ENCODE peak calls at places on chromosomes 7 and 10, in ten cellular contexts. I is lower lobe of right lung, N is RWPE1, Q is thoracic aorta, T is ascending aorta, X is neural progenitor cell, O is uterus, Y is Calu3, G is GM12865, K is NCI-H510A. R is an unnamed sample.

GRCh38 chr10:22618081-22618785 is 96.1 kb downstream of the PIP4K2A start:
- DNase-seq in I (no peak), N (no peak), Q (no peak), T (no peak), X (no peak), O (no peak), Y (no peak), G (peak; percentile 40), K (no peak), R (no peak)

GRCh38 chr7:130151591-130152269 is 53.5 kb downstream of the TMEM209 start:
- DNase-seq in I (no peak), N (no peak), Q (no peak), T (peak; percentile 21), X (no peak), O (no peak), Y (no peak), G (peak; percentile 40), K (no peak), R (no peak)

GRCh38 chr7:101731502-101732084 is 85.8 kb upstream of the CUX1 start:
- DNase-seq in I (no peak), N (no peak), Q (no peak), T (no peak), X (no peak), O (no peak), Y (no peak), G (no peak), K (no peak), R (no peak)

GRCh38 chr10:73908853-73909611 is 1.9 kb upstream of the PLAU start:
- DNase-seq in I (peak; percentile 65), N (peak; percentile 85), Q (peak; percentile 33), T (peak; percentile 80), X (no peak), O (peak; percentile 49), Y (peak; percentile 82), G (peak; percentile 82), K (no peak), R (no peak)

GRCh38 chr7:51606601-51607154 is 290.1 kb upstream of the COBL start:
- DNase-seq in I (no peak), N (peak; percentile 49), Q (no peak), T (no peak), X (no peak), O (no peak), Y (peak; percentile 25), G (no peak), K (peak; percentile 19), R (no peak)

GRCh38 chr7:99440195-99440594 is 1.5 kb downstream of the CPSF4 start:
- DNase-seq in I (no peak), N (no peak), Q (no peak), T (no peak), X (no peak), O (no peak), Y (no peak), G (no peak), K (no peak), R (no peak)

GRCh38 chr10:85611746-85612377 is 754.7 kb downstream of the GRID1 start:
- DNase-seq in I (no peak), N (no peak), Q (no peak), T (no peak), X (no peak), O (no peak), Y (no peak), G (no peak), K (no peak), R (no peak)

GRCh38 chr10:99777918-99778716 is 4.3 kb upstream of the ABCC2 start:
- DNase-seq in I (no peak), N (no peak), Q (no peak), T (no peak), X (peak; percentile 36), O (no peak), Y (no peak), G (peak; percentile 47), K (no peak), R (no peak)

GRCh38 chr10:132802694-132803320 is 16.9 kb upstream of the NKX6-2 start:
- DNase-seq in I (no peak), N (no peak), Q (no peak), T (no peak), X (peak; percentile 48), O (no peak), Y (no peak), G (no peak), K (no peak), R (no peak)

GRCh38 chr7:57867884-57868701 is 418.1 kb downstream of the ZNF716 start:
- DNase-seq in I (peak; percentile 34), N (peak; percentile 0), Q (no peak), T (no peak), X (no peak), O (no peak), Y (no peak), G (no peak), K (no peak), R (peak; percentile 46)

GRCh38 chr7:101096331-101096956 is 11.2 kb downstream of the TRIM56 start:
- DNase-seq in I (no peak), N (no peak), Q (no peak), T (no peak), X (no peak), O (no peak), Y (no peak), G (no peak), K (no peak), R (no peak)

R was measured in NCI-H1417.